ENCODE peak calls at places on chromosomes 4 and X, in eight cellular contexts. E is PC-3, Z is adrenal gland, L is upper lobe of right lung, J is heart left ventricle, H is sigmoid colon, C is heart right ventricle, V is right atrium auricular region. F is an unnamed sample.

GRCh38 chr4:98399915-98400314 is 138.7 kb downstream of the RAP1GDS1 start:
- DNase-seq in E (no peak), Z (no peak), L (no peak), J (no peak), H (no peak), C (no peak), V (no peak), F (no peak)

GRCh38 chr4:122616910-122617596 is 3.8 kb downstream of the IL21 start:
- DNase-seq in E (no peak), Z (no peak), L (no peak), J (no peak), H (no peak), C (no peak), V (no peak), F (peak; percentile 15)

GRCh38 chr4:13470379-13470778 is 13.8 kb downstream of the RAB28 start:
- DNase-seq in E (no peak), Z (no peak), L (no peak), J (no peak), H (no peak), C (no peak), V (no peak), F (peak; percentile 9)

GRCh38 chr4:119212964-119213606 is 572 bp downstream of the USP53 start:
- DNase-seq in E (peak; percentile 78), Z (peak; percentile 94), L (peak; percentile 93), J (peak; percentile 86), H (peak; percentile 95), C (peak; percentile 86), V (peak; percentile 96), F (peak; percentile 90)

GRCh38 chr4:82230310-82230709 is 143.5 kb downstream of the HNRNPD start:
- DNase-seq in E (peak; percentile 58), Z (no peak), L (no peak), J (no peak), H (no peak), C (no peak), V (no peak), F (no peak)

GRCh38 chr4:125060376-125060775 is 254.4 kb upstream of the FAT4 start:
- DNase-seq in E (no peak), Z (no peak), L (no peak), J (no peak), H (no peak), C (no peak), V (no peak), F (no peak)

GRCh38 chr4:14178421-14178820 is 550.9 kb upstream of the BOD1L1 start:
- DNase-seq in E (peak; percentile 68), Z (no peak), L (no peak), J (no peak), H (no peak), C (no peak), V (no peak), F (no peak)

GRCh38 chrX:68440940-68441339 is 7.6 kb upstream of the OPHN1 start:
- DNase-seq in E (peak; percentile 74), Z (peak; percentile 52), L (no peak), J (peak; percentile 78), H (peak; percentile 88), C (peak; percentile 85), V (peak; percentile 61), F (peak; percentile 81)

GRCh38 chr4:26885912-26886274 is 25.3 kb downstream of the STIM2 start:
- DNase-seq in E (no peak), Z (no peak), L (no peak), J (no peak), H (no peak), C (no peak), V (no peak), F (no peak)

GRCh38 chrX:111568817-111569216 is 57.4 kb downstream of the SERTM2 start:
- DNase-seq in E (no peak), Z (no peak), L (no peak), J (no peak), H (no peak), C (no peak), V (no peak), F (no peak)

GRCh38 chr4:27366424-27366823 is 505.8 kb downstream of the STIM2 start:
- DNase-seq in E (peak; percentile 72), Z (no peak), L (no peak), J (no peak), H (no peak), C (no peak), V (no peak), F (no peak)

GRCh38 chr4:176320976-176321361 is 1.2 kb downstream of the SPCS3 start:
- DNase-seq in E (no peak), Z (no peak), L (no peak), J (no peak), H (no peak), C (no peak), V (no peak), F (no peak)

GRCh38 chr4:80011636-80012236 is 61.3 kb downstream of the ANTXR2 start:
- DNase-seq in E (no peak), Z (no peak), L (no peak), J (no peak), H (no peak), C (no peak), V (no peak), F (no peak)

GRCh38 chr4:40915318-40916217 is 165.8 kb downstream of the NSUN7 start:
- DNase-seq in E (no peak), Z (no peak), L (no peak), J (no peak), H (peak; percentile 42), C (no peak), V (no peak), F (no peak)

GRCh38 chrX:53265771-53266170 is 15.6 kb downstream of the IQSEC2 start:
- DNase-seq in E (peak; percentile 82), Z (no peak), L (no peak), J (no peak), H (no peak), C (no peak), V (no peak), F (no peak)

GRCh38 chrX:53266175-53266574 is 15.2 kb downstream of the IQSEC2 start:
- DNase-seq in E (peak; percentile 51), Z (peak; percentile 14), L (no peak), J (no peak), H (no peak), C (no peak), V (no peak), F (no peak)

GRCh38 chrX:53268173-53268572 is 13.2 kb downstream of the IQSEC2 start:
- DNase-seq in E (no peak), Z (peak; percentile 10), L (no peak), J (no peak), H (no peak), C (no peak), V (no peak), F (no peak)

GRCh38 chrX:53269536-53270107 is 11.8 kb downstream of the IQSEC2 start:
- DNase-seq in E (no peak), Z (peak; percentile 7), L (no peak), J (no peak), H (no peak), C (no peak), V (no peak), F (no peak)

DNA sequence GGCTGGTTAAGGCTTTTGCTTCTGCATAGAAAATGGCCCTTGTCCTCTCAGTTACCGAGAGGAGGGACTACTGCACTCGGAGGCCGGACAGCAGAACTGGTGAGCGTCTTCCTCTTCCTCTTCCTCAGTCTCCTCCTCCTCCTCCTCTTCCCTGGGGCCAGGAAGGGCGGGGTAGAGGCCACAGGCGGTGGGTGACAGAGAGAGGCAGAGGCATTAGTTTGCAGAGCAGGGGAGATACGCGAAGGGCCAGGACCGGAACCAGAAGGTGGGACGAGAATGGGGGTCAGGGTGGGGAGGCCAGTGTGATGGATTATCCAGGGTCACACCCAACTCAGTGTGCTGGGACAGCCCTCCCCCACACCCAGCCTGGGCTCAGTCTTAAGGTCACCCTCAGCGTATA is 14.5 kb downstream of the IQSEC2 start:
- DNase-seq in E (no peak), Z (peak; percentile 23), L (no peak), J (no peak), H (no peak), C (no peak), V (no peak), F (no peak)
- H3K4me1 ChIP-seq in E (peaks cover 54% of the 10 kb centered on the region), Z (peaks cover 6% of the 10 kb centered on the region), L (peaks cover 3% of the 10 kb centered on the region), J (no peaks in the 10 kb centered on the region), H (no peaks in the 10 kb centered on the region), C (no peaks in the 10 kb centered on the region), V (no peaks in the 10 kb centered on the region), F (no peaks in the 10 kb centered on the region)

GRCh38 chr4:151644625-151645024 is 116.2 kb downstream of the GATB start:
- DNase-seq in E (peak; percentile 38), Z (no peak), L (no peak), J (no peak), H (no peak), C (no peak), V (no peak), F (peak; percentile 8)
- TF ChIP-seq CTCF in E (peak; percentile 67), Z (no peak), L (peak; percentile 22), J (no peak), H (no peak), C (peak; percentile 25), V (no peak), F (peak; percentile 34)

GRCh38 chr4:38306482-38307071 is 346.4 kb downstream of the PTTG2 start:
- DNase-seq in E (no peak), Z (no peak), L (no peak), J (no peak), H (no peak), C (no peak), V (no peak), F (no peak)

GRCh38 chr4:38310446-38311043 is 350.3 kb downstream of the PTTG2 start:
- DNase-seq in E (no peak), Z (no peak), L (no peak), J (no peak), H (no peak), C (no peak), V (no peak), F (no peak)

GRCh38 chr4:38311495-38311894 is 351.3 kb downstream of the PTTG2 start:
- DNase-seq in E (no peak), Z (no peak), L (no peak), J (no peak), H (no peak), C (no peak), V (no peak), F (no peak)

GRCh38 chr4:38309471-38309870 is 349.3 kb downstream of the PTTG2 start:
- DNase-seq in E (no peak), Z (no peak), L (no peak), J (no peak), H (no peak), C (no peak), V (no peak), F (no peak)

DNA sequence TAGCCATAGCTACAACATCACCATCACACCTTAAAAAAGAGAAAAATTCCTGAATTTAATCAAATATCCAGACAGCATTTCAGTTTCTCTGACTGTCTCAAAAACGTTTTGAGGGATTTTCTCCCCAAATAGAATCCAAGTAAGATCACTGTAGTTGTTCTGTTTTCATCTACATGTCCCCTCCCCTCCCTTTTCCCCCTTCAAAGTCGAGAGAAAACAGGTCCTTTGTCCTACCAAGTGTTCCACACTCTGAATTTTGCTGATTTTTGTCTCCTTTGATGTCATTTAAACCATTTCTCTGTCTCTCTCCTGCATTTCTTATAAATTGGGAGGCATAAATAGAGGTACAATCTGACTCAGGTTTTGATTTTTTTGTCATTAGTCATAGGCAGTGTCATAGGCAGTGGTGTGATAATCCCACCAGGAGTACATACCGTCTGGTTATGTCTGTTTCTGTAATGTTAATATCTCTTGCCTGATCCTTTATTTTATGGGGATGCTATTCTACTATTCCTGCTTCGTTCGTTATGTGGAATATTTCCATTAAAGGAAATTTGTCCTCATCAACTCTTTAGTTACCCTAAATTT is 348.6 kb downstream of the PTTG2 start:
- DNase-seq in E (peak; percentile 77), Z (no peak), L (no peak), J (no peak), H (no peak), C (no peak), V (no peak), F (no peak)
- H3K4me1 ChIP-seq in E (peaks cover 21% of the 10 kb centered on the region), Z (no peaks in the 10 kb centered on the region), L (no peaks in the 10 kb centered on the region), J (no peaks in the 10 kb centered on the region), H (no peaks in the 10 kb centered on the region), C (peaks cover 4% of the 10 kb centered on the region), V (no peaks in the 10 kb centered on the region), F (no peaks in the 10 kb centered on the region)

GRCh38 chr4:154686838-154687237 is 57.0 kb upstream of the LRAT start:
- DNase-seq in E (peak; percentile 35), Z (no peak), L (no peak), J (no peak), H (no peak), C (no peak), V (no peak), F (no peak)
- TF ChIP-seq CTCF in E (peak; percentile 43), Z (no peak), L (no peak), J (no peak), H (no peak), C (no peak), V (no peak), F (no peak)